ENCODE peak calls at places on chromosome 6, in six cellular contexts. Q is RWPE1, Z is EL, N is fibroblast of mammary gland, O is PC-3, P is neural crest cell. C is an unnamed sample.

GRCh38 chr6:127468936-127469335 is 9.7 kb upstream of the KIAA0408 start:
- DNase-seq in Q (no peak), Z (no peak), N (no peak), O (no peak), P (no peak), C (no peak)

GRCh38 chr6:149860834-149861602 is 3.1 kb downstream of the LRP11 start:
- DNase-seq in Q (no peak), Z (no peak), N (peak), O (no peak), P (no peak), C (peak)

GRCh38 chr6:10315631-10316145 is 99.2 kb downstream of the TFAP2A start:
- DNase-seq in Q (no peak), Z (no peak), N (no peak), O (no peak), P (peak), C (no peak)

GRCh38 chr6:54252916-54253315 is 55.3 kb upstream of the TINAG start:
- DNase-seq in Q (no peak), Z (no peak), N (no peak), O (no peak), P (no peak), C (no peak)

GRCh38 chr6:130558131-130558530 is 192.3 kb downstream of the TMEM200A start:
- DNase-seq in Q (no peak), Z (no peak), N (no peak), O (no peak), P (no peak), C (peak)

GRCh38 chr6:108699290-108700041 is 138.7 kb downstream of the FOXO3 start:
- DNase-seq in Q (no peak), Z (no peak), N (no peak), O (no peak), P (no peak), C (no peak)

GRCh38 chr6:88166493-88166900 is 350 bp upstream of the CNR1 start:
- DNase-seq in Q (no peak), Z (no peak), N (peak), O (no peak), P (peak), C (no peak)

GRCh38 chr6:2799936-2800527 is 34.8 kb downstream of the WRNIP1 start:
- DNase-seq in Q (no peak), Z (no peak), N (no peak), O (no peak), P (no peak), C (no peak)